ENCODE peak calls at places on chromosomes 6 and 20, in seven cellular contexts. One of them, this sample, is unnamed.

GRCh38 chr20:44247676-44248419 is 740 bp downstream of the GDAP1L1 start:
- DNase-seq in fibroblast of the aortic adventitia: peak
- DNase-seq in activated naive CD8-positive, alpha-beta T cell treated with anti-CD3 and anti-CD28 coated beads, Interleukin-2, amount 50 U/mL, for 24 hours: peak
- DNase-seq in stimulated activated CD4-positive, alpha-beta T cell treated with anti-CD3 and anti-CD28 coated beads, Interleukin-15, amount 100 ng/mL, for 24 hours: peak
- DNase-seq in NCI-H2081: no peak
- DNase-seq in NCI-H2029: no peak
- DNase-seq in Right ventricle myocardium superior: peak
- DNase-seq in this sample: peak

GRCh38 chr20:58610811-58611210 is 40.3 kb upstream of the STX16 start:
- DNase-seq in fibroblast of the aortic adventitia: no peak
- DNase-seq in activated naive CD8-positive, alpha-beta T cell treated with anti-CD3 and anti-CD28 coated beads, Interleukin-2, amount 50 U/mL, for 24 hours: no peak
- DNase-seq in stimulated activated CD4-positive, alpha-beta T cell treated with anti-CD3 and anti-CD28 coated beads, Interleukin-15, amount 100 ng/mL, for 24 hours: no peak
- DNase-seq in NCI-H2081: no peak
- DNase-seq in NCI-H2029: no peak
- DNase-seq in Right ventricle myocardium superior: no peak
- DNase-seq in this sample: no peak

GRCh38 chr6:142870787-142871371 is 74.1 kb downstream of the HIVEP2 start:
- DNase-seq in fibroblast of the aortic adventitia: peak
- DNase-seq in activated naive CD8-positive, alpha-beta T cell treated with anti-CD3 and anti-CD28 coated beads, Interleukin-2, amount 50 U/mL, for 24 hours: no peak
- DNase-seq in stimulated activated CD4-positive, alpha-beta T cell treated with anti-CD3 and anti-CD28 coated beads, Interleukin-15, amount 100 ng/mL, for 24 hours: no peak
- DNase-seq in NCI-H2081: no peak
- DNase-seq in NCI-H2029: no peak
- DNase-seq in Right ventricle myocardium superior: no peak
- DNase-seq in this sample: no peak

GRCh38 chr20:35615667-35616464 is at the start of gene SPAG4:
- DNase-seq in fibroblast of the aortic adventitia: peak
- DNase-seq in activated naive CD8-positive, alpha-beta T cell treated with anti-CD3 and anti-CD28 coated beads, Interleukin-2, amount 50 U/mL, for 24 hours: peak
- DNase-seq in stimulated activated CD4-positive, alpha-beta T cell treated with anti-CD3 and anti-CD28 coated beads, Interleukin-15, amount 100 ng/mL, for 24 hours: peak
- DNase-seq in NCI-H2081: peak
- DNase-seq in NCI-H2029: peak
- DNase-seq in Right ventricle myocardium superior: peak
- DNase-seq in this sample: peak

GRCh38 chr6:163554663-163555062 is 140.1 kb downstream of the QKI start:
- DNase-seq in fibroblast of the aortic adventitia: peak
- DNase-seq in activated naive CD8-positive, alpha-beta T cell treated with anti-CD3 and anti-CD28 coated beads, Interleukin-2, amount 50 U/mL, for 24 hours: peak
- DNase-seq in stimulated activated CD4-positive, alpha-beta T cell treated with anti-CD3 and anti-CD28 coated beads, Interleukin-15, amount 100 ng/mL, for 24 hours: peak
- DNase-seq in NCI-H2081: peak
- DNase-seq in NCI-H2029: no peak
- DNase-seq in Right ventricle myocardium superior: peak
- DNase-seq in this sample: peak

GRCh38 chr6:99324996-99325395 is 24.5 kb downstream of the FAXC start:
- DNase-seq in fibroblast of the aortic adventitia: no peak
- DNase-seq in activated naive CD8-positive, alpha-beta T cell treated with anti-CD3 and anti-CD28 coated beads, Interleukin-2, amount 50 U/mL, for 24 hours: no peak
- DNase-seq in stimulated activated CD4-positive, alpha-beta T cell treated with anti-CD3 and anti-CD28 coated beads, Interleukin-15, amount 100 ng/mL, for 24 hours: no peak
- DNase-seq in NCI-H2081: no peak
- DNase-seq in NCI-H2029: no peak
- DNase-seq in Right ventricle myocardium superior: no peak
- DNase-seq in this sample: no peak

GRCh38 chr20:46206025-46206424 is 87.9 kb downstream of the CD40 start:
- DNase-seq in fibroblast of the aortic adventitia: peak
- DNase-seq in activated naive CD8-positive, alpha-beta T cell treated with anti-CD3 and anti-CD28 coated beads, Interleukin-2, amount 50 U/mL, for 24 hours: peak
- DNase-seq in stimulated activated CD4-positive, alpha-beta T cell treated with anti-CD3 and anti-CD28 coated beads, Interleukin-15, amount 100 ng/mL, for 24 hours: peak
- DNase-seq in NCI-H2081: no peak
- DNase-seq in NCI-H2029: no peak
- DNase-seq in Right ventricle myocardium superior: peak
- DNase-seq in this sample: peak

GRCh38 chr6:25224237-25224636 is 54.9 kb upstream of the CARMIL1 start:
- DNase-seq in fibroblast of the aortic adventitia: no peak
- DNase-seq in activated naive CD8-positive, alpha-beta T cell treated with anti-CD3 and anti-CD28 coated beads, Interleukin-2, amount 50 U/mL, for 24 hours: no peak
- DNase-seq in stimulated activated CD4-positive, alpha-beta T cell treated with anti-CD3 and anti-CD28 coated beads, Interleukin-15, amount 100 ng/mL, for 24 hours: no peak
- DNase-seq in NCI-H2081: no peak
- DNase-seq in NCI-H2029: no peak
- DNase-seq in Right ventricle myocardium superior: no peak
- DNase-seq in this sample: no peak

GRCh38 chr6:330948-331347 is 38.7 kb downstream of the DUSP22 start:
- DNase-seq in fibroblast of the aortic adventitia: no peak
- DNase-seq in activated naive CD8-positive, alpha-beta T cell treated with anti-CD3 and anti-CD28 coated beads, Interleukin-2, amount 50 U/mL, for 24 hours: no peak
- DNase-seq in stimulated activated CD4-positive, alpha-beta T cell treated with anti-CD3 and anti-CD28 coated beads, Interleukin-15, amount 100 ng/mL, for 24 hours: no peak
- DNase-seq in NCI-H2081: no peak
- DNase-seq in NCI-H2029: no peak
- DNase-seq in Right ventricle myocardium superior: no peak
- DNase-seq in this sample: no peak

GRCh38 chr6:80357674-80358073 is 251.2 kb downstream of the BCKDHB start:
- DNase-seq in fibroblast of the aortic adventitia: peak
- DNase-seq in activated naive CD8-positive, alpha-beta T cell treated with anti-CD3 and anti-CD28 coated beads, Interleukin-2, amount 50 U/mL, for 24 hours: no peak
- DNase-seq in stimulated activated CD4-positive, alpha-beta T cell treated with anti-CD3 and anti-CD28 coated beads, Interleukin-15, amount 100 ng/mL, for 24 hours: no peak
- DNase-seq in NCI-H2081: no peak
- DNase-seq in NCI-H2029: no peak
- DNase-seq in Right ventricle myocardium superior: no peak
- DNase-seq in this sample: no peak

GRCh38 chr6:79797912-79798311 is 149.4 kb downstream of the ELOVL4 start:
- DNase-seq in fibroblast of the aortic adventitia: no peak
- DNase-seq in activated naive CD8-positive, alpha-beta T cell treated with anti-CD3 and anti-CD28 coated beads, Interleukin-2, amount 50 U/mL, for 24 hours: no peak
- DNase-seq in stimulated activated CD4-positive, alpha-beta T cell treated with anti-CD3 and anti-CD28 coated beads, Interleukin-15, amount 100 ng/mL, for 24 hours: no peak
- DNase-seq in NCI-H2081: peak
- DNase-seq in NCI-H2029: peak
- DNase-seq in Right ventricle myocardium superior: no peak
- DNase-seq in this sample: no peak

GRCh38 chr6:43150051-43150751 is 20.9 kb upstream of the SRF start:
- DNase-seq in fibroblast of the aortic adventitia: peak
- DNase-seq in activated naive CD8-positive, alpha-beta T cell treated with anti-CD3 and anti-CD28 coated beads, Interleukin-2, amount 50 U/mL, for 24 hours: no peak
- DNase-seq in stimulated activated CD4-positive, alpha-beta T cell treated with anti-CD3 and anti-CD28 coated beads, Interleukin-15, amount 100 ng/mL, for 24 hours: no peak
- DNase-seq in NCI-H2081: no peak
- DNase-seq in NCI-H2029: no peak
- DNase-seq in Right ventricle myocardium superior: no peak
- DNase-seq in this sample: no peak

GRCh38 chr6:72724545-72724944 is 102.7 kb downstream of the KCNQ5 start:
- DNase-seq in fibroblast of the aortic adventitia: no peak
- DNase-seq in activated naive CD8-positive, alpha-beta T cell treated with anti-CD3 and anti-CD28 coated beads, Interleukin-2, amount 50 U/mL, for 24 hours: no peak
- DNase-seq in stimulated activated CD4-positive, alpha-beta T cell treated with anti-CD3 and anti-CD28 coated beads, Interleukin-15, amount 100 ng/mL, for 24 hours: no peak
- DNase-seq in NCI-H2081: no peak
- DNase-seq in NCI-H2029: no peak
- DNase-seq in Right ventricle myocardium superior: no peak
- DNase-seq in this sample: no peak

GRCh38 chr20:34390769-34391447 is 27.8 kb downstream of the ITCH start:
- DNase-seq in fibroblast of the aortic adventitia: peak
- DNase-seq in activated naive CD8-positive, alpha-beta T cell treated with anti-CD3 and anti-CD28 coated beads, Interleukin-2, amount 50 U/mL, for 24 hours: peak
- DNase-seq in stimulated activated CD4-positive, alpha-beta T cell treated with anti-CD3 and anti-CD28 coated beads, Interleukin-15, amount 100 ng/mL, for 24 hours: peak
- DNase-seq in NCI-H2081: no peak
- DNase-seq in NCI-H2029: no peak
- DNase-seq in Right ventricle myocardium superior: no peak
- DNase-seq in this sample: peak

GRCh38 chr20:4444404-4444803 is 277.3 kb upstream of the PRND start:
- DNase-seq in fibroblast of the aortic adventitia: peak
- DNase-seq in activated naive CD8-positive, alpha-beta T cell treated with anti-CD3 and anti-CD28 coated beads, Interleukin-2, amount 50 U/mL, for 24 hours: no peak
- DNase-seq in stimulated activated CD4-positive, alpha-beta T cell treated with anti-CD3 and anti-CD28 coated beads, Interleukin-15, amount 100 ng/mL, for 24 hours: no peak
- DNase-seq in NCI-H2081: no peak
- DNase-seq in NCI-H2029: no peak
- DNase-seq in Right ventricle myocardium superior: no peak
- DNase-seq in this sample: peak

GRCh38 chr6:126983779-126984178 is 134.7 kb upstream of the RSPO3 start:
- DNase-seq in fibroblast of the aortic adventitia: no peak
- DNase-seq in activated naive CD8-positive, alpha-beta T cell treated with anti-CD3 and anti-CD28 coated beads, Interleukin-2, amount 50 U/mL, for 24 hours: no peak
- DNase-seq in stimulated activated CD4-positive, alpha-beta T cell treated with anti-CD3 and anti-CD28 coated beads, Interleukin-15, amount 100 ng/mL, for 24 hours: no peak
- DNase-seq in NCI-H2081: no peak
- DNase-seq in NCI-H2029: no peak
- DNase-seq in Right ventricle myocardium superior: no peak
- DNase-seq in this sample: no peak

GRCh38 chr6:158958504-158959386 is 41.3 kb downstream of the RSPH3 start:
- DNase-seq in fibroblast of the aortic adventitia: no peak
- DNase-seq in activated naive CD8-positive, alpha-beta T cell treated with anti-CD3 and anti-CD28 coated beads, Interleukin-2, amount 50 U/mL, for 24 hours: no peak
- DNase-seq in stimulated activated CD4-positive, alpha-beta T cell treated with anti-CD3 and anti-CD28 coated beads, Interleukin-15, amount 100 ng/mL, for 24 hours: no peak
- DNase-seq in NCI-H2081: no peak
- DNase-seq in NCI-H2029: no peak
- DNase-seq in Right ventricle myocardium superior: no peak
- DNase-seq in this sample: no peak

GRCh38 chr6:80638222-80639055 is 532.0 kb downstream of the BCKDHB start:
- DNase-seq in fibroblast of the aortic adventitia: peak
- DNase-seq in activated naive CD8-positive, alpha-beta T cell treated with anti-CD3 and anti-CD28 coated beads, Interleukin-2, amount 50 U/mL, for 24 hours: no peak
- DNase-seq in stimulated activated CD4-positive, alpha-beta T cell treated with anti-CD3 and anti-CD28 coated beads, Interleukin-15, amount 100 ng/mL, for 24 hours: no peak
- DNase-seq in NCI-H2081: peak
- DNase-seq in NCI-H2029: peak
- DNase-seq in Right ventricle myocardium superior: no peak
- DNase-seq in this sample: peak

GRCh38 chr6:121285041-121285440 is 49.2 kb downstream of the TBC1D32 start:
- DNase-seq in fibroblast of the aortic adventitia: peak
- DNase-seq in activated naive CD8-positive, alpha-beta T cell treated with anti-CD3 and anti-CD28 coated beads, Interleukin-2, amount 50 U/mL, for 24 hours: no peak
- DNase-seq in stimulated activated CD4-positive, alpha-beta T cell treated with anti-CD3 and anti-CD28 coated beads, Interleukin-15, amount 100 ng/mL, for 24 hours: no peak
- DNase-seq in NCI-H2081: no peak
- DNase-seq in NCI-H2029: no peak
- DNase-seq in Right ventricle myocardium superior: no peak
- DNase-seq in this sample: peak

GRCh38 chr20:64035933-64036345 is at the start of gene C20orf204:
- DNase-seq in fibroblast of the aortic adventitia: no peak
- DNase-seq in activated naive CD8-positive, alpha-beta T cell treated with anti-CD3 and anti-CD28 coated beads, Interleukin-2, amount 50 U/mL, for 24 hours: no peak
- DNase-seq in stimulated activated CD4-positive, alpha-beta T cell treated with anti-CD3 and anti-CD28 coated beads, Interleukin-15, amount 100 ng/mL, for 24 hours: no peak
- DNase-seq in NCI-H2081: no peak
- DNase-seq in NCI-H2029: no peak
- DNase-seq in Right ventricle myocardium superior: no peak
- DNase-seq in this sample: no peak

GRCh38 chr20:4216866-4217265 is 201.5 kb upstream of the RNF24 start:
- DNase-seq in fibroblast of the aortic adventitia: no peak
- DNase-seq in activated naive CD8-positive, alpha-beta T cell treated with anti-CD3 and anti-CD28 coated beads, Interleukin-2, amount 50 U/mL, for 24 hours: no peak
- DNase-seq in stimulated activated CD4-positive, alpha-beta T cell treated with anti-CD3 and anti-CD28 coated beads, Interleukin-15, amount 100 ng/mL, for 24 hours: no peak
- DNase-seq in NCI-H2081: no peak
- DNase-seq in NCI-H2029: no peak
- DNase-seq in Right ventricle myocardium superior: no peak
- DNase-seq in this sample: no peak

GRCh38 chr20:10559266-10559665 is 114.5 kb downstream of the JAG1 start:
- DNase-seq in fibroblast of the aortic adventitia: no peak
- DNase-seq in activated naive CD8-positive, alpha-beta T cell treated with anti-CD3 and anti-CD28 coated beads, Interleukin-2, amount 50 U/mL, for 24 hours: no peak
- DNase-seq in stimulated activated CD4-positive, alpha-beta T cell treated with anti-CD3 and anti-CD28 coated beads, Interleukin-15, amount 100 ng/mL, for 24 hours: no peak
- DNase-seq in NCI-H2081: no peak
- DNase-seq in NCI-H2029: no peak
- DNase-seq in Right ventricle myocardium superior: no peak
- DNase-seq in this sample: no peak

GRCh38 chr20:4470375-4470774 is 251.3 kb upstream of the PRND start:
- DNase-seq in fibroblast of the aortic adventitia: peak
- DNase-seq in activated naive CD8-positive, alpha-beta T cell treated with anti-CD3 and anti-CD28 coated beads, Interleukin-2, amount 50 U/mL, for 24 hours: no peak
- DNase-seq in stimulated activated CD4-positive, alpha-beta T cell treated with anti-CD3 and anti-CD28 coated beads, Interleukin-15, amount 100 ng/mL, for 24 hours: no peak
- DNase-seq in NCI-H2081: no peak
- DNase-seq in NCI-H2029: peak
- DNase-seq in Right ventricle myocardium superior: no peak
- DNase-seq in this sample: no peak

GRCh38 chr20:7090753-7091310 is 323.3 kb downstream of the BMP2 start:
- DNase-seq in fibroblast of the aortic adventitia: no peak
- DNase-seq in activated naive CD8-positive, alpha-beta T cell treated with anti-CD3 and anti-CD28 coated beads, Interleukin-2, amount 50 U/mL, for 24 hours: no peak
- DNase-seq in stimulated activated CD4-positive, alpha-beta T cell treated with anti-CD3 and anti-CD28 coated beads, Interleukin-15, amount 100 ng/mL, for 24 hours: no peak
- DNase-seq in NCI-H2081: no peak
- DNase-seq in NCI-H2029: no peak
- DNase-seq in Right ventricle myocardium superior: no peak
- DNase-seq in this sample: no peak

GRCh38 chr6:41965429-41966213 is 24.0 kb upstream of the CCND3 start:
- DNase-seq in fibroblast of the aortic adventitia: no peak
- DNase-seq in activated naive CD8-positive, alpha-beta T cell treated with anti-CD3 and anti-CD28 coated beads, Interleukin-2, amount 50 U/mL, for 24 hours: no peak
- DNase-seq in stimulated activated CD4-positive, alpha-beta T cell treated with anti-CD3 and anti-CD28 coated beads, Interleukin-15, amount 100 ng/mL, for 24 hours: no peak
- DNase-seq in NCI-H2081: no peak
- DNase-seq in NCI-H2029: no peak
- DNase-seq in Right ventricle myocardium superior: no peak
- DNase-seq in this sample: no peak

GRCh38 chr6:18081025-18081668 is 41.3 kb downstream of the NHLRC1 start:
- DNase-seq in fibroblast of the aortic adventitia: peak
- DNase-seq in activated naive CD8-positive, alpha-beta T cell treated with anti-CD3 and anti-CD28 coated beads, Interleukin-2, amount 50 U/mL, for 24 hours: no peak
- DNase-seq in stimulated activated CD4-positive, alpha-beta T cell treated with anti-CD3 and anti-CD28 coated beads, Interleukin-15, amount 100 ng/mL, for 24 hours: no peak
- DNase-seq in NCI-H2081: no peak
- DNase-seq in NCI-H2029: no peak
- DNase-seq in Right ventricle myocardium superior: no peak
- DNase-seq in this sample: peak

GRCh38 chr6:63245420-63245819 is 34.2 kb downstream of the FKBP1C start:
- DNase-seq in fibroblast of the aortic adventitia: no peak
- DNase-seq in activated naive CD8-positive, alpha-beta T cell treated with anti-CD3 and anti-CD28 coated beads, Interleukin-2, amount 50 U/mL, for 24 hours: no peak
- DNase-seq in stimulated activated CD4-positive, alpha-beta T cell treated with anti-CD3 and anti-CD28 coated beads, Interleukin-15, amount 100 ng/mL, for 24 hours: no peak
- DNase-seq in NCI-H2081: no peak
- DNase-seq in NCI-H2029: no peak
- DNase-seq in Right ventricle myocardium superior: no peak
- DNase-seq in this sample: no peak

GRCh38 chr6:111481836-111482235 is 1.2 kb downstream of the REV3L start:
- DNase-seq in fibroblast of the aortic adventitia: peak
- DNase-seq in activated naive CD8-positive, alpha-beta T cell treated with anti-CD3 and anti-CD28 coated beads, Interleukin-2, amount 50 U/mL, for 24 hours: no peak
- DNase-seq in stimulated activated CD4-positive, alpha-beta T cell treated with anti-CD3 and anti-CD28 coated beads, Interleukin-15, amount 100 ng/mL, for 24 hours: no peak
- DNase-seq in NCI-H2081: no peak
- DNase-seq in NCI-H2029: no peak
- DNase-seq in Right ventricle myocardium superior: no peak
- DNase-seq in this sample: peak

GRCh38 chr20:25246182-25246943 is 1.5 kb upstream of the PYGB start:
- DNase-seq in fibroblast of the aortic adventitia: no peak
- DNase-seq in activated naive CD8-positive, alpha-beta T cell treated with anti-CD3 and anti-CD28 coated beads, Interleukin-2, amount 50 U/mL, for 24 hours: no peak
- DNase-seq in stimulated activated CD4-positive, alpha-beta T cell treated with anti-CD3 and anti-CD28 coated beads, Interleukin-15, amount 100 ng/mL, for 24 hours: no peak
- DNase-seq in NCI-H2081: no peak
- DNase-seq in NCI-H2029: no peak
- DNase-seq in Right ventricle myocardium superior: no peak
- DNase-seq in this sample: no peak

GRCh38 chr20:33531047-33531877 is 41.4 kb downstream of the CBFA2T2 start:
- DNase-seq in fibroblast of the aortic adventitia: peak
- DNase-seq in activated naive CD8-positive, alpha-beta T cell treated with anti-CD3 and anti-CD28 coated beads, Interleukin-2, amount 50 U/mL, for 24 hours: no peak
- DNase-seq in stimulated activated CD4-positive, alpha-beta T cell treated with anti-CD3 and anti-CD28 coated beads, Interleukin-15, amount 100 ng/mL, for 24 hours: no peak
- DNase-seq in NCI-H2081: no peak
- DNase-seq in NCI-H2029: no peak
- DNase-seq in Right ventricle myocardium superior: no peak
- DNase-seq in this sample: peak

GRCh38 chr6:57294829-57295228 is 22.6 kb upstream of the PRIM2 start:
- DNase-seq in fibroblast of the aortic adventitia: peak
- DNase-seq in activated naive CD8-positive, alpha-beta T cell treated with anti-CD3 and anti-CD28 coated beads, Interleukin-2, amount 50 U/mL, for 24 hours: no peak
- DNase-seq in stimulated activated CD4-positive, alpha-beta T cell treated with anti-CD3 and anti-CD28 coated beads, Interleukin-15, amount 100 ng/mL, for 24 hours: no peak
- DNase-seq in NCI-H2081: no peak
- DNase-seq in NCI-H2029: no peak
- DNase-seq in Right ventricle myocardium superior: no peak
- DNase-seq in this sample: no peak

GRCh38 chr6:127342946-127343752 is at the start of gene ECHDC1:
- DNase-seq in fibroblast of the aortic adventitia: peak
- DNase-seq in activated naive CD8-positive, alpha-beta T cell treated with anti-CD3 and anti-CD28 coated beads, Interleukin-2, amount 50 U/mL, for 24 hours: peak
- DNase-seq in stimulated activated CD4-positive, alpha-beta T cell treated with anti-CD3 and anti-CD28 coated beads, Interleukin-15, amount 100 ng/mL, for 24 hours: peak
- DNase-seq in NCI-H2081: peak
- DNase-seq in NCI-H2029: peak
- DNase-seq in Right ventricle myocardium superior: peak
- DNase-seq in this sample: peak

GRCh38 chr6:83055366-83055964 is 10.2 kb downstream of the UBE3D start:
- DNase-seq in fibroblast of the aortic adventitia: peak
- DNase-seq in activated naive CD8-positive, alpha-beta T cell treated with anti-CD3 and anti-CD28 coated beads, Interleukin-2, amount 50 U/mL, for 24 hours: peak
- DNase-seq in stimulated activated CD4-positive, alpha-beta T cell treated with anti-CD3 and anti-CD28 coated beads, Interleukin-15, amount 100 ng/mL, for 24 hours: peak
- DNase-seq in NCI-H2081: peak
- DNase-seq in NCI-H2029: peak
- DNase-seq in Right ventricle myocardium superior: no peak
- DNase-seq in this sample: peak

GRCh38 chr6:138523347-138524210 is 24.3 kb upstream of the NHSL1 start:
- DNase-seq in fibroblast of the aortic adventitia: no peak
- DNase-seq in activated naive CD8-positive, alpha-beta T cell treated with anti-CD3 and anti-CD28 coated beads, Interleukin-2, amount 50 U/mL, for 24 hours: no peak
- DNase-seq in stimulated activated CD4-positive, alpha-beta T cell treated with anti-CD3 and anti-CD28 coated beads, Interleukin-15, amount 100 ng/mL, for 24 hours: no peak
- DNase-seq in NCI-H2081: no peak
- DNase-seq in NCI-H2029: no peak
- DNase-seq in Right ventricle myocardium superior: no peak
- DNase-seq in this sample: no peak

GRCh38 chr6:112296694-112297093 is 42.3 kb upstream of the LAMA4 start:
- DNase-seq in fibroblast of the aortic adventitia: no peak
- DNase-seq in activated naive CD8-positive, alpha-beta T cell treated with anti-CD3 and anti-CD28 coated beads, Interleukin-2, amount 50 U/mL, for 24 hours: no peak
- DNase-seq in stimulated activated CD4-positive, alpha-beta T cell treated with anti-CD3 and anti-CD28 coated beads, Interleukin-15, amount 100 ng/mL, for 24 hours: no peak
- DNase-seq in NCI-H2081: no peak
- DNase-seq in NCI-H2029: no peak
- DNase-seq in Right ventricle myocardium superior: no peak
- DNase-seq in this sample: no peak

GRCh38 chr6:90663873-90664272 is 77.0 kb upstream of the MAP3K7 start:
- DNase-seq in fibroblast of the aortic adventitia: no peak
- DNase-seq in activated naive CD8-positive, alpha-beta T cell treated with anti-CD3 and anti-CD28 coated beads, Interleukin-2, amount 50 U/mL, for 24 hours: no peak
- DNase-seq in stimulated activated CD4-positive, alpha-beta T cell treated with anti-CD3 and anti-CD28 coated beads, Interleukin-15, amount 100 ng/mL, for 24 hours: no peak
- DNase-seq in NCI-H2081: no peak
- DNase-seq in NCI-H2029: no peak
- DNase-seq in Right ventricle myocardium superior: no peak
- DNase-seq in this sample: no peak